ENCODE peak calls at places on chromosomes 6 and 20, in five cellular contexts. A is K562, H is H1, J is GM12878, U is WTC11. I is an unnamed sample.

GRCh38 chr6:119037941-119038623 is 40.4 kb downstream of the FAM184A start:
- DNase-seq in A (peak), H (no peak), J (no peak), U (no peak), I (no peak)

GRCh38 chr6:20379231-20379630 is 22.4 kb upstream of the E2F3 start:
- DNase-seq in H (no peak), J (no peak), A (no peak), U (no peak), I (no peak)

GRCh38 chr6:99002826-99003225 is 55.1 kb upstream of the FBXL4 start:
- DNase-seq in H (no peak), A (no peak), J (no peak), U (no peak), I (no peak)

GRCh38 chr20:23106271-23106851 is 20.2 kb upstream of the CD93 start:
- DNase-seq in U (no peak), H (no peak), J (no peak), A (no peak), I (no peak)

GRCh38 chr6:133951881-133952814 is 876 bp upstream of the TBPL1 start:
- DNase-seq in U (peak), H (peak), J (no peak), A (peak), I (peak)

GRCh38 chr6:109441069-109441816 is 719 bp downstream of the SMPD2 start:
- DNase-seq in U (peak), A (peak), J (no peak), H (peak), I (peak)

GRCh38 chr20:64161595-64162238 is 2.5 kb upstream of the MYT1 start:
- DNase-seq in H (peak), J (no peak), U (peak), A (peak), I (peak)

GRCh38 chr20:20276806-20277530 is 90.9 kb upstream of the INSM1 start:
- DNase-seq in A (no peak), U (no peak), J (no peak), H (no peak), I (no peak)

GRCh38 chr20:20360464-20360863 is 7.4 kb upstream of the INSM1 start:
- DNase-seq in J (no peak), A (peak), U (peak), H (no peak), I (peak)

GRCh38 chr6:158059108-158059507 is 77.4 kb downstream of the SYNJ2 start:
- DNase-seq in A (no peak), H (no peak), J (no peak), U (no peak), I (no peak)

GRCh38 chr20:4150095-4150492 is 134.7 kb upstream of the RNF24 start:
- DNase-seq in A (no peak), U (no peak), J (no peak), H (no peak), I (no peak)

GRCh38 chr6:41548098-41548840 is 2.1 kb downstream of the FOXP4 start:
- DNase-seq in H (no peak), A (no peak), J (no peak), U (no peak), I (no peak)

GRCh38 chr6:128339635-128340436 is 180.6 kb downstream of the PTPRK start:
- DNase-seq in H (no peak), J (no peak), A (no peak), U (no peak), I (peak)

GRCh38 chr20:51422912-51423667 is 119.4 kb downstream of the NFATC2 start:
- DNase-seq in J (no peak), A (no peak), U (no peak), H (no peak), I (no peak)
- TF ChIP-seq ATF2 in J (no peak), A (no peak), U (no peak), H (no peak), I (no peak)

GRCh38 chr6:159842035-159842434 is 42.0 kb downstream of the PNLDC1 start:
- DNase-seq in A (peak), U (no peak), J (no peak), H (no peak), I (peak)
- TF ChIP-seq ATF2 in A (no peak), U (no peak), J (no peak), H (no peak), I (no peak)

DNA sequence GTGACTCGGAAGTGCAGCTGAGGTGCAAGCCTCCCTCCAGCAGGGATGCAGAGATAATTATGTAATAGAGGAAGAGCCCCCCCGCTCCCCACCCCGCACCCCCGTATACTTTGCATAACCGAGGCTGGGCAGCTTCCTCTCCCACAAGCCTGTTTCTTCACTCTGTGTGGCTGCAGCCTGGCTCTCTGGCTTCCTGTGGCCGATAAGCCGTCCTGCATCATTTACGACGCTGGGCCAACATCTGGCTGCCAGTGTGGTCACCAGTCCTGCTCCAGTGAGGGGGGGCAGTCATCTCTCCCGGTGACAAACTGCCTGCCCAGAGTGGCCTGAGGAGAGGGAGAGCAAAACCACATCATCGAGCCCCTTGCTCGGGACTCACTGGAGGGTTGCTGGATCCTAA is 59.2 kb downstream of the RBM38 start:
- DNase-seq in J (peak), H (no peak), A (peak), U (no peak), I (no peak)
- TF ChIP-seq ATF2 in J (no peak), H (no peak), A (no peak), U (no peak), I (no peak)

GRCh38 chr6:69801225-69801624 is 4.4 kb upstream of the LMBRD1 start:
- DNase-seq in U (no peak), H (no peak), J (no peak), A (no peak), I (no peak)

GRCh38 chr6:69792292-69792691 is 4.5 kb downstream of the LMBRD1 start:
- DNase-seq in J (no peak), A (no peak), U (no peak), H (no peak), I (no peak)

GRCh38 chr6:69796627-69797390 is at the start of gene LMBRD1:
- DNase-seq in U (peak), J (peak), A (peak), H (peak), I (peak)

GRCh38 chr6:69795469-69796080 is 1.2 kb downstream of the LMBRD1 start:
- DNase-seq in U (no peak), A (peak), J (no peak), H (no peak), I (no peak)

DNA sequence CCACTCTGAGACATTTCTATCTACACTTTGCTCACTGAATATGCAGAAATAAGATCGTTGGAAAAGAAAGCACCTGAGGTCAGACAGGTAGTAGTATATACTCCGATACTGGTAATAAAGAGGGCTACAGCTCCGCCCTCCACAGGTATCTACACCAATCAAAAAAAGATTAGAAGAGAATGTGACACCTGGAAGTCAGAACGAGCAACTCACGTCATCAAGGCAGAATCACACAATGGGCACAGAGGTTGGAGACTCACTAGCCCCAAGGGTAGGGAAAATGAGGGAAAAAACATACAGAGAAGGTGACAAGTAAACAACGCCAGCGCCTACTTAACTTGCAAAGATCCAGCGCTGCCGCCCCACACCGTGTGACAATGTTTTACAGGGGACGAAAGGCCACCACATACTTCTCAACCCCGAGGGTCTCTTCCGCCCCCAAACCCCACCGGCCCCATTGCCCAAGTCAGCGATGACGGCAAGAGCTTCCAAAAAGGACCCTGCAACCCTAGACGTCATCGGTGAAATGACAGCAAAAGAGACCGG is 656 bp downstream of the LMBRD1 start:
- DNase-seq in H (no peak), U (peak), J (no peak), A (peak), I (peak)
- TF ChIP-seq ATF2 in H (no peak), U (no peak), J (no peak), A (no peak), I (no peak)

GRCh38 chr20:48143435-48144081 is 358.3 kb upstream of the SULF2 start:
- DNase-seq in U (no peak), H (no peak), A (no peak), J (no peak), I (no peak)
- TF ChIP-seq ATF2 in U (no peak), H (no peak), A (no peak), J (no peak), I (no peak)

GRCh38 chr6:151388997-151389639 is 2.2 kb downstream of the ZBTB2 start:
- DNase-seq in J (no peak), A (no peak), H (no peak), U (no peak), I (no peak)

GRCh38 chr6:151391021-151391470 is 313 bp downstream of the ZBTB2 start:
- DNase-seq in J (no peak), U (peak), H (no peak), A (peak), I (peak)

GRCh38 chr6:151391471-151392428 is at the start of gene ZBTB2:
- DNase-seq in U (peak), H (peak), A (peak), J (no peak), I (peak)

GRCh38 chr6:151390276-151391020 is 911 bp downstream of the ZBTB2 start:
- DNase-seq in J (peak), H (peak), A (peak), U (peak), I (peak)

DNA sequence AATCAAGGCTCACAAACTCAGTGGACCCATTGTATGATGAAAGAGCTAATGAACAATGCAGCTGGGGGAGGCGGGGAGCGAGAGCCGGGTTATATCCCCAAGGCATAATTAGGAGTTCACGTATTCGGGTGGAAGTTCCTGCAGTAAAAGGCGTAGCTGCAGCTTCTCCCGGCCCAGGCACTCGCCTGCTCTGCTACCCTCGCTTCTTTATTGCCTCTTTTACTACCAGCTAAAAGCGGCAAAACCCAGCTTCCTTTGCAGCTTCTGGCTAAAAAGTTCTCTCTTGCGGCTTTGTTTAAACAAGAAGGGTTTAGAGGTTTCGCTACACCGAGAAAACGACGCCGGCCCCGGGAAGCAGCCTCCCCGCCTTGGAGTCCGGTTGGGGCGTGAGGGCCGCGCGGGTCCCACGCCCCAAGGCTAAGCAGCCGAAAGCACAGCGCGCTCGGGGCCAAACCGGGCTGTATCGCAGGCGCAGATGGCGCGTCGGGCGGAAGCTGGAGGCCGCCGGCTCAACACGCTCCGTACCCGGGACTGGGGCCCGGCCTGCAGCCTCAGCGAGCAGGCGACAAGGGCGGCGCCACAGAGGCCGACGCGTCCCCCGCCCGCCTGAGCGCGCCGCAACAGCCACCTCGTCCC is 1.6 kb downstream of the ZBTB2 start:
- DNase-seq in U (peak), A (peak), J (no peak), H (no peak), I (peak)
- TF ChIP-seq ATF2 in U (no peak), A (no peak), J (no peak), H (peak), I (no peak)

GRCh38 chr6:51936536-51936935 is 150.9 kb downstream of the PKHD1 start:
- DNase-seq in J (no peak), A (no peak), H (no peak), U (no peak), I (no peak)
- TF ChIP-seq ATF2 in J (no peak), A (no peak), H (no peak), U (no peak), I (no peak)

GRCh38 chr6:46850781-46851180 is 57.6 kb downstream of the MEP1A start:
- DNase-seq in H (no peak), J (no peak), U (no peak), A (no peak), I (no peak)
- TF ChIP-seq ATF2 in H (no peak), J (no peak), U (no peak), A (no peak), I (no peak)

GRCh38 chr6:106496791-106497190 is 132.5 kb downstream of the RTN4IP1 start:
- DNase-seq in H (no peak), A (no peak), J (no peak), U (no peak), I (no peak)
- TF ChIP-seq ATF2 in H (no peak), A (no peak), J (no peak), U (no peak), I (no peak)

GRCh38 chr6:106446287-106446885 is 85.9 kb downstream of the CRYBG1 start:
- DNase-seq in U (no peak), A (no peak), J (no peak), H (no peak), I (no peak)
- TF ChIP-seq ATF2 in U (no peak), A (no peak), J (no peak), H (no peak), I (no peak)

I was measured in HepG2.